ENCODE peak calls at places on chromosomes 6 and 20, in five cellular contexts. One of them, this sample, is unnamed.

GRCh38 chr20:58677808-58678207 is 14.8 kb upstream of the NPEPL1 start:
- DNase-seq in colonic mucosa: no peak
- DNase-seq in brain microvascular endothelial cell: no peak
- DNase-seq in Calu3: no peak
- DNase-seq in foreskin fibroblast: no peak
- DNase-seq in this sample: no peak

GRCh38 chr6:148760568-148761531 is 14.0 kb downstream of the UST start:
- DNase-seq in colonic mucosa: peak
- DNase-seq in brain microvascular endothelial cell: peak
- DNase-seq in Calu3: no peak
- DNase-seq in foreskin fibroblast: peak
- DNase-seq in this sample: peak

GRCh38 chr20:63547484-63548480 is at the start of gene SRMS:
- DNase-seq in colonic mucosa: no peak
- DNase-seq in brain microvascular endothelial cell: no peak
- DNase-seq in Calu3: no peak
- DNase-seq in foreskin fibroblast: no peak
- DNase-seq in this sample: peak

GRCh38 chr6:12296255-12296573 is 6.1 kb downstream of the EDN1 start:
- DNase-seq in colonic mucosa: peak
- DNase-seq in brain microvascular endothelial cell: peak
- DNase-seq in Calu3: peak
- DNase-seq in foreskin fibroblast: peak
- DNase-seq in this sample: peak

GRCh38 chr6:151044465-151045441 is 179.3 kb downstream of the MTHFD1L start:
- DNase-seq in colonic mucosa: peak
- DNase-seq in brain microvascular endothelial cell: peak
- DNase-seq in Calu3: peak
- DNase-seq in foreskin fibroblast: peak
- DNase-seq in this sample: no peak

GRCh38 chr6:133360194-133360593 is 119.0 kb downstream of the EYA4 start:
- DNase-seq in colonic mucosa: no peak
- DNase-seq in brain microvascular endothelial cell: no peak
- DNase-seq in Calu3: no peak
- DNase-seq in foreskin fibroblast: no peak
- DNase-seq in this sample: no peak

GRCh38 chr6:137423444-137424168 is 70.6 kb downstream of the OLIG3 start:
- DNase-seq in colonic mucosa: no peak
- DNase-seq in brain microvascular endothelial cell: no peak
- DNase-seq in Calu3: no peak
- DNase-seq in foreskin fibroblast: no peak
- DNase-seq in this sample: no peak

GRCh38 chr6:16844183-16844582 is 82.9 kb upstream of the ATXN1 start:
- DNase-seq in colonic mucosa: no peak
- DNase-seq in brain microvascular endothelial cell: no peak
- DNase-seq in Calu3: no peak
- DNase-seq in foreskin fibroblast: peak
- DNase-seq in this sample: no peak

GRCh38 chr6:170462366-170463020 is 90.6 kb downstream of the PSMB1 start:
- DNase-seq in colonic mucosa: no peak
- DNase-seq in brain microvascular endothelial cell: no peak
- DNase-seq in Calu3: no peak
- DNase-seq in foreskin fibroblast: no peak
- DNase-seq in this sample: no peak

GRCh38 chr6:166815629-166816028 is 140.7 kb downstream of the RNASET2 start:
- DNase-seq in colonic mucosa: no peak
- DNase-seq in brain microvascular endothelial cell: peak
- DNase-seq in Calu3: no peak
- DNase-seq in foreskin fibroblast: peak
- DNase-seq in this sample: peak

GRCh38 chr20:25637247-25637646 is 13.4 kb upstream of the NANP start:
- DNase-seq in colonic mucosa: no peak
- DNase-seq in brain microvascular endothelial cell: no peak
- DNase-seq in Calu3: no peak
- DNase-seq in foreskin fibroblast: no peak
- DNase-seq in this sample: no peak

GRCh38 chr20:52302736-52303135 is 111.2 kb upstream of the ZFP64 start:
- DNase-seq in colonic mucosa: no peak
- DNase-seq in brain microvascular endothelial cell: no peak
- DNase-seq in Calu3: no peak
- DNase-seq in foreskin fibroblast: no peak
- DNase-seq in this sample: no peak

GRCh38 chr6:66128238-66128637 is 421.2 kb upstream of the EYS start:
- DNase-seq in colonic mucosa: no peak
- DNase-seq in brain microvascular endothelial cell: no peak
- DNase-seq in Calu3: no peak
- DNase-seq in foreskin fibroblast: no peak
- DNase-seq in this sample: no peak

GRCh38 chr6:11766589-11767450 is 11.8 kb downstream of the ADTRP start:
- DNase-seq in colonic mucosa: no peak
- DNase-seq in brain microvascular endothelial cell: peak
- DNase-seq in Calu3: peak
- DNase-seq in foreskin fibroblast: peak
- DNase-seq in this sample: peak

GRCh38 chr6:117951783-117952182 is 44.7 kb downstream of the SLC35F1 start:
- DNase-seq in colonic mucosa: no peak
- DNase-seq in brain microvascular endothelial cell: no peak
- DNase-seq in Calu3: no peak
- DNase-seq in foreskin fibroblast: no peak
- DNase-seq in this sample: no peak

GRCh38 chr6:34227656-34228421 is 8.8 kb upstream of the HMGA1 start:
- DNase-seq in colonic mucosa: no peak
- DNase-seq in brain microvascular endothelial cell: no peak
- DNase-seq in Calu3: peak
- DNase-seq in foreskin fibroblast: no peak
- DNase-seq in this sample: peak

GRCh38 chr6:169587992-169588391 is 113.8 kb downstream of the WDR27 start:
- DNase-seq in colonic mucosa: no peak
- DNase-seq in brain microvascular endothelial cell: no peak
- DNase-seq in Calu3: no peak
- DNase-seq in foreskin fibroblast: peak
- DNase-seq in this sample: no peak

GRCh38 chr6:31639449-31639861 is 13.0 kb downstream of the BAG6 start:
- DNase-seq in colonic mucosa: no peak
- DNase-seq in brain microvascular endothelial cell: peak
- DNase-seq in Calu3: no peak
- DNase-seq in foreskin fibroblast: peak
- DNase-seq in this sample: no peak

GRCh38 chr6:170433163-170434095 is 119.7 kb downstream of the PSMB1 start:
- DNase-seq in colonic mucosa: no peak
- DNase-seq in brain microvascular endothelial cell: no peak
- DNase-seq in Calu3: no peak
- DNase-seq in foreskin fibroblast: no peak
- DNase-seq in this sample: no peak

GRCh38 chr20:17541596-17541995 is 10.4 kb upstream of the BFSP1 start:
- DNase-seq in colonic mucosa: no peak
- DNase-seq in brain microvascular endothelial cell: no peak
- DNase-seq in Calu3: no peak
- DNase-seq in foreskin fibroblast: no peak
- DNase-seq in this sample: no peak

GRCh38 chr6:129859524-129859923 is 1.6 kb downstream of the TMEM244 start:
- DNase-seq in colonic mucosa: no peak
- DNase-seq in brain microvascular endothelial cell: no peak
- DNase-seq in Calu3: no peak
- DNase-seq in foreskin fibroblast: peak
- DNase-seq in this sample: no peak

GRCh38 chr6:78476561-78476960 is 390.8 kb upstream of the IRAK1BP1 start:
- DNase-seq in colonic mucosa: no peak
- DNase-seq in brain microvascular endothelial cell: no peak
- DNase-seq in Calu3: no peak
- DNase-seq in foreskin fibroblast: no peak
- DNase-seq in this sample: no peak

GRCh38 chr6:110282412-110282811 is 75.7 kb downstream of the METTL24 start:
- DNase-seq in colonic mucosa: no peak
- DNase-seq in brain microvascular endothelial cell: no peak
- DNase-seq in Calu3: no peak
- DNase-seq in foreskin fibroblast: no peak
- DNase-seq in this sample: no peak

GRCh38 chr6:132961122-132961521 is 146.8 kb downstream of the RPS12 start:
- DNase-seq in colonic mucosa: no peak
- DNase-seq in brain microvascular endothelial cell: peak
- DNase-seq in Calu3: peak
- DNase-seq in foreskin fibroblast: peak
- DNase-seq in this sample: no peak

GRCh38 chr6:120262354-120262753 is 912.8 kb upstream of the MAN1A1 start:
- DNase-seq in colonic mucosa: no peak
- DNase-seq in brain microvascular endothelial cell: no peak
- DNase-seq in Calu3: no peak
- DNase-seq in foreskin fibroblast: no peak
- DNase-seq in this sample: no peak

GRCh38 chr6:47016916-47017315 is 25.2 kb downstream of the ADGRF1 start:
- DNase-seq in colonic mucosa: no peak
- DNase-seq in brain microvascular endothelial cell: no peak
- DNase-seq in Calu3: no peak
- DNase-seq in foreskin fibroblast: no peak
- DNase-seq in this sample: no peak

GRCh38 chr6:91691449-91691848 is 1104.6 kb upstream of the MAP3K7 start:
- DNase-seq in colonic mucosa: no peak
- DNase-seq in brain microvascular endothelial cell: no peak
- DNase-seq in Calu3: no peak
- DNase-seq in foreskin fibroblast: no peak
- DNase-seq in this sample: no peak

DNA sequence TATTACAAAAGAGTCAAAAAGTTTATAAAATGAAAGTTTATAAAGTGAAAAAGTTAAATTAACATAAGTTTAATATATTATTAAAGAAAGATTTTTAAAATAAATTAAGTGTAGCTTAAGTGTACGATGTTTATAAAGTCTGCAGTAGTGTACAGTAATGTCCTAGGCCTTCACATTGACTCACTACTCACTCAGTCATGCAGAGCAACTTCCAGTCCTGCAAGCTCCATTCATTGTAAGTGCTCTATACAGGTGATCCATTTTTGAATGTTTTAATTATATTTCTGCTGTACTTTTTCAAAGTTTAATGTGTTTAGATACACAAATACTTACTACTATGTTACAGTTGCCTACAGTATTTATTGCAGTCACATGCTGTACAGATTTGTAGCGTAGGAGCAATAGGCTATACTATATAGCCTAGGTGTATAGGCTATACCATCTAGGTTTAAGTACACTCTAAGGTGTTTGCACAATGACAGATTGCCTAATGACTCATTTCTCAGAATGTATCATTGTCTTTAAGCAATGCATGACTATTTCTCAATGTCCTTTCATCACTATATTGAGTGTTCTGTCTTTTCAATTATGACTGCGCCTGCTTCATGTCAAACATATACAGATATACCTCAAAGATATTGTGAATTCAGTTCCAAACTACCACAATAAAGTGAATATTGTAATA is 1110.3 kb upstream of the MAP3K7 start:
- DNase-seq in colonic mucosa: no peak
- DNase-seq in brain microvascular endothelial cell: no peak
- DNase-seq in Calu3: no peak
- DNase-seq in foreskin fibroblast: peak
- DNase-seq in this sample: peak
- TF ChIP-seq CTCF in colonic mucosa: no peak
- TF ChIP-seq CTCF in brain microvascular endothelial cell: no peak
- TF ChIP-seq CTCF in Calu3: no peak
- TF ChIP-seq CTCF in foreskin fibroblast: no peak
- TF ChIP-seq CTCF in this sample: no peak

GRCh38 chr6:107800564-107801164 is 23.4 kb downstream of the SCML4 start:
- DNase-seq in colonic mucosa: no peak
- DNase-seq in brain microvascular endothelial cell: no peak
- DNase-seq in Calu3: no peak
- DNase-seq in foreskin fibroblast: peak
- DNase-seq in this sample: peak
- TF ChIP-seq CTCF in colonic mucosa: no peak
- TF ChIP-seq CTCF in brain microvascular endothelial cell: peak
- TF ChIP-seq CTCF in Calu3: peak
- TF ChIP-seq CTCF in foreskin fibroblast: no peak
- TF ChIP-seq CTCF in this sample: peak

GRCh38 chr6:40997256-40997957 is 41.6 kb downstream of the UNC5CL start:
- DNase-seq in colonic mucosa: peak
- DNase-seq in brain microvascular endothelial cell: peak
- DNase-seq in Calu3: peak
- DNase-seq in foreskin fibroblast: peak
- DNase-seq in this sample: peak

GRCh38 chr6:41000248-41000647 is 38.8 kb downstream of the UNC5CL start:
- DNase-seq in colonic mucosa: no peak
- DNase-seq in brain microvascular endothelial cell: no peak
- DNase-seq in Calu3: peak
- DNase-seq in foreskin fibroblast: no peak
- DNase-seq in this sample: no peak

GRCh38 chr6:41002168-41002567 is 36.9 kb downstream of the UNC5CL start:
- DNase-seq in colonic mucosa: no peak
- DNase-seq in brain microvascular endothelial cell: no peak
- DNase-seq in Calu3: no peak
- DNase-seq in foreskin fibroblast: no peak
- DNase-seq in this sample: no peak

GRCh38 chr6:40998661-40999060 is 40.4 kb downstream of the UNC5CL start:
- DNase-seq in colonic mucosa: no peak
- DNase-seq in brain microvascular endothelial cell: no peak
- DNase-seq in Calu3: no peak
- DNase-seq in foreskin fibroblast: no peak
- DNase-seq in this sample: no peak

DNA sequence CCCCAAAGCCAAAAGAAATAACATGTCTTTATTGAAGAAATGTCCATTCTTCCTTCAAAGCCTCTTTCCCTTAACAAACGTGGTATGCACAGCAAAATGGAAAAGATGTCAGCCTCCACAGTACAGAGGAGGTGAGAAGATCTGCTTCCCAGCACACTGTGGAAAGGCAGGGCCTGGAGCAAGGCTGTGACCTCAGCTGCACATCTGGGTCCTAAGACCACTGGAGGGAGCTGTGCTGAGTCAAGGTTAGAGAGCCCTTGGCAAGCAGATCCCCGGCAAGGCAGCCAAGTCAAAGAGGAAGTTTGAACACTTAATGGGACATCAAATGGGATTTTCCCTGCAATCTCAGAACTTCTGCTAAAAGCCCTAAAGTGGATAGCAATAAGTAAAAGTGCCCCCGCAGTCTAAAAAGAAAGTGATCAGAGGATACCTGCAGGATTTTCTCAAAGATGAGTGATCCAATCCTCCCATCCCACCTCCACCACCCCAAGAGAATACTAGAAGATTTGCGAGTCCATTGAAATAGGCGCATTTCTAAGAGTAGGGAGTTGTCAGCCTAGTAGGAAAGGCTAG is 39.4 kb downstream of the UNC5CL start:
- DNase-seq in colonic mucosa: peak
- DNase-seq in brain microvascular endothelial cell: no peak
- DNase-seq in Calu3: peak
- DNase-seq in foreskin fibroblast: peak
- DNase-seq in this sample: peak
- TF ChIP-seq CTCF in colonic mucosa: no peak
- TF ChIP-seq CTCF in brain microvascular endothelial cell: peak
- TF ChIP-seq CTCF in Calu3: no peak
- TF ChIP-seq CTCF in foreskin fibroblast: peak
- TF ChIP-seq CTCF in this sample: no peak

DNA sequence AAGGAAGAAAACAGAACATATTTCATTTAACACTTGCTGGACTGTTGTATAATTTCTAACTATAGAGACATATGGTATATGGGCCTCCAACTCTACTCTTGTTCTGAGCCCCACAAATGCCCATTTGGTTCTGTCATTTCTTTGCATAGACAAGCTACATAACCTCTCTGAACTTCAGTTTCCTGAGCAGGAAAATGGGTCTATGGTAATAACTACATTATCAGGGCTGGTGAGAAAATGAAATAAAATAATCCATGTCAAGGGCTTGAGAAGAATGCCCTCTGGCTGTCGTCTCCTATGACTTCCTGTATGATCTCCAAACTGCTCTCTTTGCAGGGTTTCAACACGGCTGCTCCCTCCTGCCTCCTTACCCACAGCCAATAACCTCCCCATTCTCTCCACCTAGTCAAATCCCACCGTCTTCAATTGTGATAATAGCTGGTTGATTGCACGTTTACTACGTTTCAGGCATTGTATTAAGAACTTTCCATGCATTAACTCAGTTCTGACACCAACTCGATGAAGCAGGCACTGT is 12.0 kb downstream of the ZCCHC3 start:
- DNase-seq in colonic mucosa: no peak
- DNase-seq in brain microvascular endothelial cell: no peak
- DNase-seq in Calu3: no peak
- DNase-seq in foreskin fibroblast: peak
- DNase-seq in this sample: no peak
- TF ChIP-seq CTCF in colonic mucosa: no peak
- TF ChIP-seq CTCF in brain microvascular endothelial cell: peak
- TF ChIP-seq CTCF in Calu3: no peak
- TF ChIP-seq CTCF in foreskin fibroblast: no peak
- TF ChIP-seq CTCF in this sample: no peak

This sample was measured in MCF 10A.